ENCODE peak calls at places on chromosomes 2 and 18, in ten cellular contexts. W, S, G, I, R, E, Q, N, H and D are unnamed samples.

GRCh38 chr2:62307469-62308389 is 111.8 kb downstream of the B3GNT2 start:
- DNase-seq in W (no peak), S (no peak), G (no peak), I (no peak), R (no peak), E (no peak), Q (no peak), N (no peak), H (no peak), D (no peak)

GRCh38 chr18:12246849-12247808 is 7.0 kb upstream of the CIDEA start:
- DNase-seq in W (no peak), S (no peak), G (no peak), I (peak), R (no peak), E (no peak), Q (no peak), N (no peak), H (peak), D (no peak)

GRCh38 chr18:62777814-62778213 is 62.5 kb downstream of the PHLPP1 start:
- DNase-seq in W (no peak), S (no peak), G (peak), I (no peak), R (peak), E (no peak), Q (no peak), N (no peak), H (no peak), D (no peak)

GRCh38 chr2:49770919-49771318 is 616.6 kb upstream of the FSHR start:
- DNase-seq in W (peak), S (no peak), G (no peak), I (no peak), R (no peak), E (peak), Q (no peak), N (no peak), H (peak), D (no peak)

GRCh38 chr2:6747433-6747832 is 118.3 kb downstream of the CMPK2 start:
- DNase-seq in W (no peak), S (no peak), G (no peak), I (no peak), R (no peak), E (no peak), Q (no peak), N (no peak), H (no peak), D (no peak)

GRCh38 chr18:2894131-2894840 is 47.5 kb downstream of the EMILIN2 start:
- DNase-seq in W (peak), S (no peak), G (no peak), I (no peak), R (no peak), E (no peak), Q (no peak), N (no peak), H (no peak), D (no peak)

GRCh38 chr2:105919826-105920225 is 175.1 kb downstream of the NCK2 start:
- DNase-seq in W (no peak), S (no peak), G (peak), I (peak), R (no peak), E (peak), Q (peak), N (no peak), H (peak), D (peak)

GRCh38 chr18:33231474-33232317 is 208.8 kb downstream of the CCDC178 start:
- DNase-seq in W (peak), S (peak), G (peak), I (peak), R (peak), E (peak), Q (no peak), N (no peak), H (peak), D (no peak)

GRCh38 chr2:197307933-197308521 is 2.6 kb downstream of the ANKRD44 start:
- DNase-seq in W (no peak), S (no peak), G (no peak), I (no peak), R (no peak), E (no peak), Q (no peak), N (peak), H (no peak), D (peak)

GRCh38 chr18:11986061-11986460 is 4.8 kb downstream of the IMPA2 start:
- DNase-seq in W (peak), S (no peak), G (no peak), I (no peak), R (no peak), E (no peak), Q (no peak), N (no peak), H (no peak), D (no peak)

GRCh38 chr2:172181840-172182239 is 79.1 kb upstream of the DLX2 start:
- DNase-seq in W (no peak), S (no peak), G (peak), I (no peak), R (no peak), E (no peak), Q (no peak), N (no peak), H (peak), D (no peak)

GRCh38 chr2:96164459-96165184 is 19.4 kb upstream of the DUSP2 start:
- DNase-seq in W (no peak), S (peak), G (no peak), I (no peak), R (no peak), E (no peak), Q (no peak), N (no peak), H (peak), D (peak)

GRCh38 chr2:65722028-65722427 is 289.6 kb upstream of the SPRED2 start:
- DNase-seq in W (no peak), S (no peak), G (peak), I (no peak), R (no peak), E (peak), Q (no peak), N (no peak), H (peak), D (no peak)

GRCh38 chr2:120454993-120455789 is 109.3 kb downstream of the INHBB start:
- DNase-seq in W (no peak), S (no peak), G (peak), I (no peak), R (no peak), E (peak), Q (no peak), N (no peak), H (no peak), D (no peak)

GRCh38 chr2:113173563-113174368 is at the start of gene PSD4:
- DNase-seq in W (peak), S (peak), G (no peak), I (no peak), R (no peak), E (peak), Q (no peak), N (peak), H (no peak), D (peak)

GRCh38 chr18:5518179-5518770 is 25.5 kb downstream of the EPB41L3 start:
- DNase-seq in W (no peak), S (no peak), G (no peak), I (no peak), R (no peak), E (no peak), Q (no peak), N (no peak), H (no peak), D (no peak)

GRCh38 chr2:241235396-241235795 is 46.9 kb downstream of the ANO7 start:
- DNase-seq in W (no peak), S (no peak), G (no peak), I (peak), R (no peak), E (no peak), Q (no peak), N (no peak), H (no peak), D (no peak)

GRCh38 chr2:59701271-59701994 is 852.0 kb downstream of the BCL11A start:
- DNase-seq in W (no peak), S (no peak), G (no peak), I (no peak), R (no peak), E (no peak), Q (no peak), N (no peak), H (no peak), D (no peak)

GRCh38 chr2:2104331-2104730 is 226.7 kb downstream of the MYT1L start:
- DNase-seq in W (no peak), S (no peak), G (no peak), I (no peak), R (no peak), E (no peak), Q (no peak), N (no peak), H (no peak), D (no peak)

GRCh38 chr2:140348826-140349225 is 1568.6 kb upstream of the NXPH2 start:
- DNase-seq in W (no peak), S (no peak), G (no peak), I (no peak), R (no peak), E (no peak), Q (no peak), N (no peak), H (peak), D (no peak)

GRCh38 chr18:45321520-45321919 is 293.8 kb upstream of the SLC14A2 start:
- DNase-seq in W (peak), S (no peak), G (no peak), I (no peak), R (no peak), E (no peak), Q (no peak), N (no peak), H (no peak), D (no peak)

GRCh38 chr2:183543731-183544130 is 419.5 kb downstream of the NUP35 start:
- DNase-seq in W (no peak), S (peak), G (peak), I (no peak), R (no peak), E (no peak), Q (no peak), N (no peak), H (peak), D (no peak)